ENCODE peak calls at places on chromosomes 13 and 19, in ten cellular contexts. One of them, this sample, is unnamed.

GRCh38 chr13:38283346-38283745 is 66.3 kb upstream of the UFM1 start:
- DNase-seq in brain microvascular endothelial cell: no peak
- DNase-seq in tibial artery: no peak
- DNase-seq in vagina: no peak
- DNase-seq in CD4-positive, CD25-positive, alpha-beta regulatory T cell: no peak
- DNase-seq in cardiac fibroblast: peak
- DNase-seq in aorta: no peak
- DNase-seq in mammary epithelial cell: no peak
- DNase-seq in ovary: no peak
- DNase-seq in tibial nerve: no peak
- DNase-seq in this sample: no peak

GRCh38 chr13:71864981-71865857 is 1.8 kb downstream of the DACH1 start:
- DNase-seq in tibial artery: no peak
- DNase-seq in CD4-positive, CD25-positive, alpha-beta regulatory T cell: no peak
- DNase-seq in brain microvascular endothelial cell: peak
- DNase-seq in tibial nerve: no peak
- DNase-seq in vagina: no peak
- DNase-seq in mammary epithelial cell: peak
- DNase-seq in aorta: peak
- DNase-seq in ovary: no peak
- DNase-seq in cardiac fibroblast: no peak
- DNase-seq in this sample: no peak

GRCh38 chr13:25927363-25927762 is 124.5 kb downstream of the SHISA2 start:
- DNase-seq in mammary epithelial cell: no peak
- DNase-seq in vagina: no peak
- DNase-seq in tibial nerve: no peak
- DNase-seq in brain microvascular endothelial cell: no peak
- DNase-seq in CD4-positive, CD25-positive, alpha-beta regulatory T cell: no peak
- DNase-seq in tibial artery: no peak
- DNase-seq in aorta: no peak
- DNase-seq in cardiac fibroblast: no peak
- DNase-seq in ovary: no peak
- DNase-seq in this sample: no peak

GRCh38 chr19:58544591-58545285 is 874 bp downstream of the TRIM28 start:
- DNase-seq in vagina: no peak
- DNase-seq in tibial artery: no peak
- DNase-seq in mammary epithelial cell: no peak
- DNase-seq in tibial nerve: no peak
- DNase-seq in ovary: peak
- DNase-seq in aorta: no peak
- DNase-seq in CD4-positive, CD25-positive, alpha-beta regulatory T cell: peak
- DNase-seq in brain microvascular endothelial cell: no peak
- DNase-seq in cardiac fibroblast: peak
- DNase-seq in this sample: no peak

GRCh38 chr13:114144606-114145244 is 12.3 kb upstream of the RASA3 start:
- DNase-seq in aorta: no peak
- DNase-seq in tibial artery: no peak
- DNase-seq in ovary: no peak
- DNase-seq in brain microvascular endothelial cell: no peak
- DNase-seq in vagina: no peak
- DNase-seq in CD4-positive, CD25-positive, alpha-beta regulatory T cell: no peak
- DNase-seq in mammary epithelial cell: no peak
- DNase-seq in cardiac fibroblast: no peak
- DNase-seq in tibial nerve: peak
- DNase-seq in this sample: no peak

GRCh38 chr19:10568444-10568825 is 344 bp downstream of the CDKN2D start:
- DNase-seq in tibial artery: peak
- DNase-seq in cardiac fibroblast: no peak
- DNase-seq in CD4-positive, CD25-positive, alpha-beta regulatory T cell: peak
- DNase-seq in brain microvascular endothelial cell: no peak
- DNase-seq in vagina: no peak
- DNase-seq in ovary: no peak
- DNase-seq in tibial nerve: no peak
- DNase-seq in mammary epithelial cell: peak
- DNase-seq in aorta: no peak
- DNase-seq in this sample: no peak

GRCh38 chr19:50325310-50326100 is 3.7 kb downstream of the KCNC3 start:
- DNase-seq in cardiac fibroblast: peak
- DNase-seq in tibial nerve: no peak
- DNase-seq in mammary epithelial cell: peak
- DNase-seq in aorta: peak
- DNase-seq in brain microvascular endothelial cell: peak
- DNase-seq in vagina: no peak
- DNase-seq in tibial artery: no peak
- DNase-seq in CD4-positive, CD25-positive, alpha-beta regulatory T cell: peak
- DNase-seq in ovary: no peak
- DNase-seq in this sample: no peak

GRCh38 chr19:6753178-6754031 is 13.8 kb downstream of the SH2D3A start:
- DNase-seq in tibial artery: peak
- DNase-seq in brain microvascular endothelial cell: peak
- DNase-seq in tibial nerve: peak
- DNase-seq in vagina: no peak
- DNase-seq in cardiac fibroblast: peak
- DNase-seq in aorta: peak
- DNase-seq in mammary epithelial cell: no peak
- DNase-seq in CD4-positive, CD25-positive, alpha-beta regulatory T cell: peak
- DNase-seq in ovary: peak
- DNase-seq in this sample: peak

GRCh38 chr19:33055718-33056117 is 9.0 kb downstream of the RHPN2 start:
- DNase-seq in cardiac fibroblast: peak
- DNase-seq in brain microvascular endothelial cell: peak
- DNase-seq in mammary epithelial cell: no peak
- DNase-seq in CD4-positive, CD25-positive, alpha-beta regulatory T cell: no peak
- DNase-seq in tibial artery: no peak
- DNase-seq in ovary: no peak
- DNase-seq in aorta: no peak
- DNase-seq in tibial nerve: no peak
- DNase-seq in vagina: no peak
- DNase-seq in this sample: no peak

GRCh38 chr19:39515551-39516191 is 732 bp downstream of the SELENOV start:
- DNase-seq in cardiac fibroblast: no peak
- DNase-seq in vagina: no peak
- DNase-seq in mammary epithelial cell: no peak
- DNase-seq in CD4-positive, CD25-positive, alpha-beta regulatory T cell: no peak
- DNase-seq in aorta: no peak
- DNase-seq in ovary: no peak
- DNase-seq in tibial nerve: no peak
- DNase-seq in tibial artery: no peak
- DNase-seq in brain microvascular endothelial cell: no peak
- DNase-seq in this sample: no peak
- H3K4me3 ChIP-seq in cardiac fibroblast: no peak
- H3K4me3 ChIP-seq in vagina: peak
- H3K4me3 ChIP-seq in mammary epithelial cell: peak
- H3K4me3 ChIP-seq in CD4-positive, CD25-positive, alpha-beta regulatory T cell: no peak
- H3K4me3 ChIP-seq in aorta: no peak
- H3K4me3 ChIP-seq in ovary: peak
- H3K4me3 ChIP-seq in tibial nerve: no peak
- H3K4me3 ChIP-seq in tibial artery: peak
- H3K4me3 ChIP-seq in brain microvascular endothelial cell: no peak
- H3K4me3 ChIP-seq in this sample: peak

GRCh38 chr13:30685987-30686386 is 49.4 kb upstream of the ALOX5AP start:
- DNase-seq in tibial artery: no peak
- DNase-seq in ovary: no peak
- DNase-seq in CD4-positive, CD25-positive, alpha-beta regulatory T cell: no peak
- DNase-seq in mammary epithelial cell: no peak
- DNase-seq in cardiac fibroblast: no peak
- DNase-seq in aorta: no peak
- DNase-seq in vagina: no peak
- DNase-seq in tibial nerve: no peak
- DNase-seq in brain microvascular endothelial cell: no peak
- DNase-seq in this sample: no peak

GRCh38 chr13:30692108-30692507 is 43.2 kb upstream of the ALOX5AP start:
- DNase-seq in aorta: no peak
- DNase-seq in vagina: no peak
- DNase-seq in tibial nerve: no peak
- DNase-seq in tibial artery: no peak
- DNase-seq in ovary: no peak
- DNase-seq in brain microvascular endothelial cell: no peak
- DNase-seq in cardiac fibroblast: no peak
- DNase-seq in mammary epithelial cell: no peak
- DNase-seq in CD4-positive, CD25-positive, alpha-beta regulatory T cell: no peak
- DNase-seq in this sample: no peak

GRCh38 chr13:30685320-30685859 is 50.0 kb upstream of the ALOX5AP start:
- DNase-seq in tibial nerve: no peak
- DNase-seq in mammary epithelial cell: no peak
- DNase-seq in CD4-positive, CD25-positive, alpha-beta regulatory T cell: no peak
- DNase-seq in cardiac fibroblast: no peak
- DNase-seq in brain microvascular endothelial cell: no peak
- DNase-seq in vagina: no peak
- DNase-seq in ovary: no peak
- DNase-seq in tibial artery: no peak
- DNase-seq in aorta: no peak
- DNase-seq in this sample: no peak

GRCh38 chr13:30689752-30690151 is 45.6 kb upstream of the ALOX5AP start:
- DNase-seq in tibial artery: no peak
- DNase-seq in CD4-positive, CD25-positive, alpha-beta regulatory T cell: no peak
- DNase-seq in cardiac fibroblast: no peak
- DNase-seq in vagina: no peak
- DNase-seq in mammary epithelial cell: no peak
- DNase-seq in tibial nerve: no peak
- DNase-seq in brain microvascular endothelial cell: no peak
- DNase-seq in ovary: no peak
- DNase-seq in aorta: no peak
- DNase-seq in this sample: no peak

DNA sequence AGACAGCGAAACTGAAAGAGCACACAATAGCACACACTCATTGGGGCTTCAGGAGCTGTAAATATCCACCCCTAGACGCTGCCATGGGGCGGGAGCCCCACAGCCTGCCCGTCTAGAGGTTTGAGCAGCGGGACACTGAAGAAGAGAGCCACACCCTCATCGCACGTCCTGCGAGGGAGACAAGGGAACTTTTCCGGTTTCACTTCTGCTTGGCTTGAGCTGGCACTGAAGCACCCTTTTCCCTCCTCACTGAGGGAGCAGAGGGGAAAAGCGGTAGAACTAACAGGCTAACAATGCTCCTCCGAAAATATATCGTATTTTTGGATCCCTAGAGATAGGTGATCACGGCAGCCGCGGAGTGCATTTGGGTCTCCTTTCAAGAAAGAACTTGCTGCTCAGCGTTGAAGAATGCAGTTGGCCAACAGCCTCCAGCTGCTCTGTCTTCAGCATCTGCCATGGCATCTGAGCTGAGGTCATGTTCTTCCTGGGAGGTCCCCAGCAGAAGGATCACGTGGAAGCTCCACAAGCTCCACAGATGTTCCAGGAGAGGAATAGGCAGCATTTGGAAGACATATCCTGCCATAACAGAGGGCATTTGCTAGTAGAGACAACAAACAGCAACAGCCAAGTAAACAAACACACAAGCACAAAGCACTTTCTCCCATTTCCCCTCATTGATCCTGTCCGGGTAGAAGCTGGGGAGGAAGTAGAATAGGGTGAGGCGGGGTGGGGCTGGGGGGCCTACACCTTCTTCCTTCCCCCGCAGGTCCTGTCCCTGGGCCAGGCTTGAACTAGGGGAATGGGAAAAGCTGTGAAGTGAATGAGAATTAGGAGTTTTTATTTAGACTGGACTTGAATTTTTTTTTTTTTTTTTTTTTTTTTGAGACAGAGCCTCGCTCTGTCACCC is 44.8 kb upstream of the ALOX5AP start:
- DNase-seq in ovary: peak
- DNase-seq in mammary epithelial cell: peak
- DNase-seq in aorta: peak
- DNase-seq in vagina: no peak
- DNase-seq in tibial artery: peak
- DNase-seq in brain microvascular endothelial cell: peak
- DNase-seq in CD4-positive, CD25-positive, alpha-beta regulatory T cell: peak
- DNase-seq in cardiac fibroblast: peak
- DNase-seq in tibial nerve: peak
- DNase-seq in this sample: peak
- H3K4me3 ChIP-seq in ovary: peak
- H3K4me3 ChIP-seq in mammary epithelial cell: peak
- H3K4me3 ChIP-seq in aorta: peak
- H3K4me3 ChIP-seq in vagina: peak
- H3K4me3 ChIP-seq in tibial artery: peak
- H3K4me3 ChIP-seq in brain microvascular endothelial cell: peak
- H3K4me3 ChIP-seq in CD4-positive, CD25-positive, alpha-beta regulatory T cell: peak
- H3K4me3 ChIP-seq in cardiac fibroblast: peak
- H3K4me3 ChIP-seq in tibial nerve: peak
- H3K4me3 ChIP-seq in this sample: peak

GRCh38 chr13:42876270-42876714 is 94.9 kb downstream of the FAM216B start:
- DNase-seq in brain microvascular endothelial cell: no peak
- DNase-seq in aorta: no peak
- DNase-seq in cardiac fibroblast: peak
- DNase-seq in CD4-positive, CD25-positive, alpha-beta regulatory T cell: no peak
- DNase-seq in vagina: no peak
- DNase-seq in tibial nerve: no peak
- DNase-seq in tibial artery: no peak
- DNase-seq in mammary epithelial cell: peak
- DNase-seq in ovary: peak
- DNase-seq in this sample: no peak
- H3K4me3 ChIP-seq in brain microvascular endothelial cell: no peak
- H3K4me3 ChIP-seq in aorta: no peak
- H3K4me3 ChIP-seq in cardiac fibroblast: no peak
- H3K4me3 ChIP-seq in CD4-positive, CD25-positive, alpha-beta regulatory T cell: no peak
- H3K4me3 ChIP-seq in vagina: no peak
- H3K4me3 ChIP-seq in tibial nerve: no peak
- H3K4me3 ChIP-seq in tibial artery: no peak
- H3K4me3 ChIP-seq in mammary epithelial cell: no peak
- H3K4me3 ChIP-seq in ovary: no peak
- H3K4me3 ChIP-seq in this sample: no peak

GRCh38 chr13:80296638-80297037 is 44.3 kb downstream of the SPRY2 start:
- DNase-seq in CD4-positive, CD25-positive, alpha-beta regulatory T cell: no peak
- DNase-seq in vagina: no peak
- DNase-seq in aorta: no peak
- DNase-seq in tibial artery: no peak
- DNase-seq in tibial nerve: no peak
- DNase-seq in mammary epithelial cell: no peak
- DNase-seq in ovary: no peak
- DNase-seq in cardiac fibroblast: no peak
- DNase-seq in brain microvascular endothelial cell: no peak
- DNase-seq in this sample: no peak

GRCh38 chr13:80299046-80299445 is 41.9 kb downstream of the SPRY2 start:
- DNase-seq in cardiac fibroblast: no peak
- DNase-seq in ovary: no peak
- DNase-seq in tibial artery: no peak
- DNase-seq in CD4-positive, CD25-positive, alpha-beta regulatory T cell: no peak
- DNase-seq in vagina: no peak
- DNase-seq in mammary epithelial cell: no peak
- DNase-seq in brain microvascular endothelial cell: no peak
- DNase-seq in aorta: no peak
- DNase-seq in tibial nerve: no peak
- DNase-seq in this sample: no peak

GRCh38 chr13:80297503-80297902 is 43.4 kb downstream of the SPRY2 start:
- DNase-seq in ovary: no peak
- DNase-seq in tibial nerve: no peak
- DNase-seq in mammary epithelial cell: no peak
- DNase-seq in vagina: no peak
- DNase-seq in tibial artery: no peak
- DNase-seq in cardiac fibroblast: no peak
- DNase-seq in brain microvascular endothelial cell: no peak
- DNase-seq in aorta: no peak
- DNase-seq in CD4-positive, CD25-positive, alpha-beta regulatory T cell: no peak
- DNase-seq in this sample: no peak

DNA sequence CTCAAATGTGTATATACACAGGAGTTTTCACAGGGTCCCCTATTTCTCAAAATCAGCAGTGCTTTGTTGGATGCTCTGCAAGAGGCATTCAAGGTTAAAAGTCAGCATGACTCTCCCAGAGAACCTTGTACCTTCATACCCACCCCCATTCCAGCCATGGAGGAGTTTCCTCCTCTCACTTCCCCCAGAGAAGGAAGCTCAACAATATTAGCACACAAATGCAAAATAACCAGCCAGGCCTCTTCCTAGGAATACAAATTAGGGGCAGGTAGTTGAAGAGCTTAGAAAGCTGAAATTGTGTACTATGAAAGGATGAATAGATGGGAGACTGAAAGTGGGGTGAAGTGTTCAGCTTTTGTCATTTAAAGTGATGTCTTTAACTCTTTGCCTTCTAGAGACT is 43.8 kb downstream of the SPRY2 start:
- DNase-seq in tibial artery: no peak
- DNase-seq in CD4-positive, CD25-positive, alpha-beta regulatory T cell: no peak
- DNase-seq in aorta: no peak
- DNase-seq in tibial nerve: no peak
- DNase-seq in cardiac fibroblast: no peak
- DNase-seq in brain microvascular endothelial cell: no peak
- DNase-seq in vagina: no peak
- DNase-seq in mammary epithelial cell: no peak
- DNase-seq in ovary: no peak
- DNase-seq in this sample: no peak
- H3K4me3 ChIP-seq in tibial artery: no peak
- H3K4me3 ChIP-seq in CD4-positive, CD25-positive, alpha-beta regulatory T cell: no peak
- H3K4me3 ChIP-seq in aorta: no peak
- H3K4me3 ChIP-seq in tibial nerve: no peak
- H3K4me3 ChIP-seq in cardiac fibroblast: no peak
- H3K4me3 ChIP-seq in brain microvascular endothelial cell: no peak
- H3K4me3 ChIP-seq in vagina: no peak
- H3K4me3 ChIP-seq in mammary epithelial cell: no peak
- H3K4me3 ChIP-seq in ovary: no peak
- H3K4me3 ChIP-seq in this sample: no peak

This sample was measured in right atrium auricular region.